ENCODE peak calls at places on chromosome 11, in six cellular contexts. Z is GM10248; X is MCF 10A; T is substantia nigra; L is AG08395; B is activated CD8-positive, alpha-beta T cell treated with anti-CD3 and anti-CD28 coated beads for 36 hours. I is an unnamed sample.

GRCh38 chr11:16759857-16760256 is 21.4 kb downstream of the C11orf58 start:
- DNase-seq in L (no peak), B (no peak), X (no peak), Z (no peak), T (no peak), I (no peak)

GRCh38 chr11:84390441-84391078 is 1104.4 kb upstream of the CCDC90B start:
- DNase-seq in B (no peak), X (peak; percentile 0), T (no peak), Z (no peak), L (no peak), I (no peak)

GRCh38 chr11:107505667-107506066 is 48.0 kb upstream of the CWF19L2 start:
- DNase-seq in B (no peak), X (no peak), T (no peak), Z (no peak), L (no peak), I (no peak)

GRCh38 chr11:64036081-64037026 is 623 bp downstream of the FLRT1 start:
- DNase-seq in Z (no peak), L (peak; percentile 55), B (peak; percentile 21), T (no peak), X (no peak), I (no peak)

GRCh38 chr11:537622-538430 is 499 bp downstream of the LRRC56 start:
- DNase-seq in Z (no peak), B (no peak), L (no peak), X (no peak), T (no peak), I (no peak)

GRCh38 chr11:132883241-132883640 is 649.1 kb downstream of the OPCML start:
- DNase-seq in T (no peak), Z (no peak), L (no peak), X (no peak), B (no peak), I (no peak)

GRCh38 chr11:4551346-4551979 is 6.5 kb downstream of the OR52M1 start:
- DNase-seq in T (no peak), Z (peak; percentile 25), L (no peak), B (peak; percentile 9), X (peak; percentile 25), I (no peak)

GRCh38 chr11:85725510-85726258 is 39.7 kb upstream of the CCDC89 start:
- DNase-seq in Z (no peak), X (peak; percentile 78), B (no peak), L (peak; percentile 77), T (no peak), I (no peak)

GRCh38 chr11:110159491-110159890 is 66.3 kb downstream of the ZC3H12C start:
- DNase-seq in T (no peak), Z (no peak), B (no peak), L (no peak), X (no peak), I (no peak)

GRCh38 chr11:85167471-85167870 is 459.7 kb downstream of the DLG2 start:
- DNase-seq in T (no peak), Z (no peak), L (no peak), X (no peak), B (no peak), I (no peak)

GRCh38 chr11:45889555-45889954 is 4.1 kb downstream of the MAPK8IP1 start:
- DNase-seq in T (no peak), Z (no peak), L (no peak), X (no peak), B (no peak), I (no peak)